ENCODE peak calls at places on chromosomes 5 and 9, in eight cellular contexts. U is WTC11; P is HT-29; Y is effector memory CD4-positive, alpha-beta T cell; S is spleen; R is epithelial cell of proximal tubule; O is activated gamma-delta T cell treated with anti-CD3 and anti-CD28 coated beads, Interleukin-2, amount 50 U/mL, for 16 hours; W is mesenchymal stem cell. G is an unnamed sample.

GRCh38 chr9:71269859-71270258 is 148.4 kb upstream of the TRPM3 start:
- DNase-seq in U (no peak), P (no peak), Y (no peak), S (no peak), R (no peak), O (no peak), W (no peak), G (no peak)

GRCh38 chr5:50722223-50722622 is 55.8 kb downstream of the PARP8 start:
- DNase-seq in U (no peak), P (no peak), Y (no peak), S (no peak), R (no peak), O (no peak), W (no peak), G (no peak)

GRCh38 chr9:96172797-96173196 is 129.2 kb downstream of the HSD17B3 start:
- DNase-seq in U (no peak), P (no peak), Y (no peak), S (no peak), R (no peak), O (no peak), W (no peak), G (no peak)

GRCh38 chr5:960551-960950 is 48.1 kb upstream of the NKD2 start:
- DNase-seq in U (no peak), P (peak), Y (no peak), S (peak), R (no peak), O (no peak), W (no peak), G (peak)

GRCh38 chr5:140293091-140293996 is 9.6 kb downstream of the PFDN1 start:
- DNase-seq in U (no peak), P (no peak), Y (no peak), S (no peak), R (no peak), O (no peak), W (peak), G (no peak)

GRCh38 chr5:119304439-119304838 is 51.4 kb upstream of the TNFAIP8 start:
- DNase-seq in U (no peak), P (peak), Y (no peak), S (no peak), R (no peak), O (no peak), W (no peak), G (no peak)

GRCh38 chr5:74990194-74990593 is 62.2 kb downstream of the GCNT4 start:
- DNase-seq in U (no peak), P (no peak), Y (no peak), S (no peak), R (no peak), O (no peak), W (no peak), G (no peak)

GRCh38 chr5:145697251-145698016 is 137.7 kb downstream of the PRELID2 start:
- DNase-seq in U (peak), P (peak), Y (no peak), S (no peak), R (no peak), O (no peak), W (peak), G (no peak)

GRCh38 chr9:127173063-127173462 is 50.6 kb upstream of the ANGPTL2 start:
- DNase-seq in U (peak), P (no peak), Y (no peak), S (no peak), R (no peak), O (no peak), W (no peak), G (peak)

GRCh38 chr5:104706570-104706969 is 1144.0 kb upstream of the NUDT12 start:
- DNase-seq in U (no peak), P (no peak), Y (no peak), S (no peak), R (no peak), O (no peak), W (peak), G (no peak)

GRCh38 chr5:172444626-172445365 is 9.5 kb downstream of the SH3PXD2B start:
- DNase-seq in U (no peak), P (no peak), Y (no peak), S (peak), R (no peak), O (no peak), W (no peak), G (no peak)

GRCh38 chr9:128034821-128035764 is 32.0 kb downstream of the NAIF1 start:
- DNase-seq in U (peak), P (peak), Y (peak), S (peak), R (peak), O (peak), W (peak), G (peak)

GRCh38 chr5:78501411-78502338 is 141.3 kb downstream of the SCAMP1 start:
- DNase-seq in U (no peak), P (no peak), Y (no peak), S (no peak), R (no peak), O (no peak), W (no peak), G (no peak)

GRCh38 chr5:112136773-112137172 is 282.3 kb downstream of the EPB41L4A start:
- DNase-seq in U (no peak), P (no peak), Y (no peak), S (no peak), R (no peak), O (no peak), W (no peak), G (no peak)

GRCh38 chr5:44868541-44868940 is 59.8 kb downstream of the MRPS30 start:
- DNase-seq in U (no peak), P (no peak), Y (no peak), S (no peak), R (no peak), O (no peak), W (no peak), G (no peak)

GRCh38 chr5:100026601-100027000 is 508.6 kb upstream of the FAM174A start:
- DNase-seq in U (no peak), P (peak), Y (no peak), S (no peak), R (no peak), O (no peak), W (no peak), G (no peak)

GRCh38 chr9:114806571-114806970 is 732 bp upstream of the TNFSF15 start:
- DNase-seq in U (no peak), P (no peak), Y (no peak), S (no peak), R (peak), O (no peak), W (no peak), G (no peak)

GRCh38 chr5:125559296-125559695 is 812.9 kb upstream of the ZNF608 start:
- DNase-seq in U (no peak), P (peak), Y (no peak), S (no peak), R (peak), O (no peak), W (peak), G (no peak)

GRCh38 chr5:54718647-54719046 is 201.1 kb downstream of the SNX18 start:
- DNase-seq in U (no peak), P (no peak), Y (no peak), S (no peak), R (no peak), O (no peak), W (peak), G (no peak)

GRCh38 chr5:25950681-25951080 is 1087.7 kb downstream of the CDH9 start:
- DNase-seq in U (no peak), P (no peak), Y (no peak), S (no peak), R (no peak), O (no peak), W (no peak), G (no peak)

GRCh38 chr5:59845733-59846132 is 47.8 kb downstream of the PDE4D start:
- DNase-seq in U (no peak), P (no peak), Y (no peak), S (no peak), R (peak), O (no peak), W (peak), G (no peak)

GRCh38 chr9:12604154-12604825 is 88.9 kb upstream of the TYRP1 start:
- DNase-seq in U (no peak), P (peak), Y (no peak), S (no peak), R (peak), O (no peak), W (peak), G (no peak)

GRCh38 chr5:4647056-4647455 is 493.1 kb upstream of the ADAMTS16 start:
- DNase-seq in U (no peak), P (no peak), Y (no peak), S (no peak), R (peak), O (no peak), W (no peak), G (no peak)

G was measured in kidney.